ENCODE peak calls at places on chromosomes 4 and X, in six cellular contexts. T is uterus, Z is body of pancreas, M is RWPE1, V is fibroblast of the aortic adventitia, D is NB4. U is an unnamed sample.

GRCh38 chrX:115957862-115958490 is 212.6 kb upstream of the AGTR2 start:
- DNase-seq in D (peak), T (no peak), V (no peak), Z (no peak), M (no peak), U (no peak)

GRCh38 chrX:48854898-48855297 is 19.5 kb upstream of the PCSK1N start:
- DNase-seq in T (no peak), M (no peak), V (peak), D (peak), Z (no peak), U (peak)

GRCh38 chrX:71909956-71910355 is 689 bp upstream of the NHSL2 start:
- DNase-seq in D (no peak), T (peak), Z (no peak), M (no peak), V (peak), U (no peak)

GRCh38 chrX:118901991-118902390 is 72.4 kb upstream of the LONRF3 start:
- DNase-seq in V (no peak), Z (no peak), D (no peak), T (no peak), M (no peak), U (no peak)

GRCh38 chr4:101018836-101019235 is 328.5 kb downstream of the PPP3CA start:
- DNase-seq in Z (no peak), T (no peak), D (peak), V (no peak), M (no peak), U (no peak)

GRCh38 chrX:27660878-27661277 is 70.7 kb downstream of the DCAF8L2 start:
- DNase-seq in M (no peak), T (no peak), D (no peak), Z (no peak), V (no peak), U (no peak)

GRCh38 chrX:133215747-133216146 is 2.4 kb downstream of the TFDP3 start:
- DNase-seq in T (no peak), V (no peak), D (peak), M (peak), Z (peak), U (peak)

GRCh38 chr4:150082241-150082640 is 4.0 kb downstream of the DCLK2 start:
- DNase-seq in D (no peak), Z (no peak), V (no peak), M (no peak), T (no peak), U (no peak)

GRCh38 chr4:179467890-179468289 is 2025.7 kb upstream of the AGA start:
- DNase-seq in D (no peak), M (no peak), Z (no peak), T (no peak), V (no peak), U (no peak)

GRCh38 chr4:134200811-134201215 is 776 bp downstream of the PABPC4L start:
- DNase-seq in D (no peak), M (no peak), V (no peak), T (no peak), Z (no peak), U (no peak)

GRCh38 chr4:118190903-118191302 is 156.6 kb downstream of the NDST3 start:
- DNase-seq in T (no peak), Z (no peak), M (no peak), V (no peak), D (no peak), U (no peak)

GRCh38 chrX:20623448-20623847 is 356.7 kb upstream of the RPS6KA3 start:
- DNase-seq in V (no peak), Z (no peak), D (no peak), M (no peak), T (no peak), U (no peak)

GRCh38 chr4:186072516-186072915 is 3.6 kb downstream of the TLR3 start:
- DNase-seq in V (no peak), Z (no peak), M (no peak), D (no peak), T (no peak), U (no peak)

GRCh38 chr4:186061919-186062318 is 7.0 kb upstream of the TLR3 start:
- DNase-seq in D (no peak), M (no peak), T (no peak), Z (no peak), V (no peak), U (no peak)

GRCh38 chr4:186069734-186070133 is 778 bp downstream of the TLR3 start:
- DNase-seq in T (no peak), Z (no peak), D (no peak), M (no peak), V (no peak), U (no peak)

GRCh38 chr4:186068581-186069402 is at the start of gene TLR3:
- DNase-seq in V (peak), D (peak), Z (peak), T (no peak), M (peak), U (no peak)

DNA sequence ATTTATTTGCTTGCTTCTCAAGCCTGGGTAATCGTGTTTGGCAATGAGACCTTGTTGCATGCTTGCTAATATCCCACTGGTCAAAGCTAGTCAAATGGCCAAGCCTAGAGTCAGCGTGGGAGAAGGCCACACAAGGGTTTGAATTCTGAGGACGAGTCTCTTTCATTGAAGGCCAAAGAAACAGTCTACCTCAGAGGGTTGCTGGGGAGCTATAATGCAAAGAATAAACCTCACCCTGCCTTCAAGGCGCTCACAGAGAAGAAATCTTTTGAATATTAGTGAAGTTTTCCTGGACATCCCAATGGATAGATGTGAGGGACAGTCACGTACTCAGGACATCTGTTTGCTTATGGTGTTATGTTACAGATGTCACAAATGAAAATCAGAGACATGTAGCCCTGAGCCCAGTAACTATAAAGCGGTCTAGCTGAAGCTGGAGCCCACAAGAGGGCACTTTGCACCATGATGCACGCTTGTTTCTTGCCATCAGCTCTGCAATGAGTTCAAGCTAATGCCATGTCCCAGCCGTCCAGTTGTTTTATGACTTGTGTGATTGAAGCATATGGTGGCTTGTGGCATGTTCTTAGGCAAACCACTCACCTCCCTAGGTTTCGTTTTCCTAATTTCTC is 1.1 kb upstream of the TLR3 start:
- DNase-seq in T (peak), M (no peak), Z (peak), D (peak), V (peak), U (peak)
- TF ChIP-seq CTCF in T (peak), M (no peak), Z (peak), D (peak), V (peak), U (no peak)

GRCh38 chr4:148704291-148704690 is 262.1 kb upstream of the NR3C2 start:
- DNase-seq in Z (no peak), M (no peak), D (no peak), T (no peak), V (no peak), U (no peak)
- TF ChIP-seq CTCF in Z (no peak), M (no peak), D (no peak), T (no peak), V (no peak), U (no peak)

GRCh38 chr4:48944252-48944651 is 37.7 kb upstream of the OCIAD2 start:
- DNase-seq in Z (no peak), V (no peak), M (peak), D (no peak), T (no peak), U (peak)

GRCh38 chr4:48945981-48946380 is 39.4 kb upstream of the OCIAD2 start:
- DNase-seq in V (no peak), M (no peak), Z (no peak), T (no peak), D (no peak), U (no peak)

GRCh38 chr4:48939785-48940184 is 33.2 kb upstream of the OCIAD2 start:
- DNase-seq in D (no peak), Z (peak), M (peak), V (peak), T (no peak), U (peak)

GRCh38 chr4:48944659-48945290 is 38.2 kb upstream of the OCIAD2 start:
- DNase-seq in D (peak), T (no peak), Z (peak), M (peak), V (no peak), U (peak)

DNA sequence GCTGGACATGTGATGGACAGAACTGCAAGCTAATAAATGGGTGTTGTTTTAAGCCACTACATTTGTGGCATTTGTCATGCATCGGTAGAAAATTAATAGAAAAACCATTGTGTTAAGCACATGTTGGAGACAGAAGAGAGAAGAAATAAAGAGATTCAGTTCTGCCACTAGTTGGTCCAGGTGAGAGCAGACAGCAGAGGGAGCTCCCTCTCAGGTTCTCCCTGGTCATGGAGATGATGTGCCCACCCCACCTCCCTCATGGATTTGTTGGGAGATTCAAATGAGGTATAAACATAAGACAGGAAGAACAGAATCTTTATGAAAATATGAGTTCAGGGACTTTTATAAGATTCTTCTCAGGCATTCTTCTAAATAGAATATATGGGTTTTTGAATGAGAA is 36.8 kb upstream of the OCIAD2 start:
- DNase-seq in D (no peak), M (peak), Z (no peak), V (no peak), T (no peak), U (peak)
- TF ChIP-seq CTCF in D (peak), M (no peak), Z (no peak), V (no peak), T (no peak), U (peak)

GRCh38 chrX:30637874-30638793 is 15.1 kb upstream of the GK start:
- DNase-seq in M (no peak), T (no peak), Z (peak), D (peak), V (no peak), U (no peak)

DNA sequence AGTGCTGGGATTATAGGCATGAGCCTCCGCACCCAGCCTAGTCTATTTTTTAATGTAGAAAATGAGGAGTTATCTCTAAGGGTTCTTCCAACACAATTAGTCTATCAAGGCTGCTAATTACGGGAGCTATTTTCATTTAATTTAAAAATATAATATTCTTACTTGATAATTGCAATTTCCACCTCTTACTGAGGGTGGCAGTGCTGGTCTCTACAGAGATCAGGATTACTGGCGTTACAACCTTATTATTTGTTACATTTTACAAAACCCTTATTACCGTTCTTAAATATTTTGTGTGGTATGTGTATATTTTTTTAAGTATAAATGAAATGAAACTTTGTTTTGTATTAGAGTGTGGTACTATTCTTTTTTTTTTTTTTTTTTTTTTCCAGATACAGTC is 17.6 kb upstream of the GK start:
- DNase-seq in D (peak), T (no peak), V (peak), M (no peak), Z (no peak), U (peak)
- TF ChIP-seq CTCF in D (peak), T (no peak), V (peak), M (no peak), Z (peak), U (no peak)

GRCh38 chr4:2651546-2651945 is 104.6 kb downstream of the TNIP2 start:
- DNase-seq in Z (no peak), M (no peak), D (no peak), V (no peak), T (no peak), U (no peak)
- TF ChIP-seq CTCF in Z (no peak), M (no peak), D (no peak), V (no peak), T (no peak), U (no peak)

DNA sequence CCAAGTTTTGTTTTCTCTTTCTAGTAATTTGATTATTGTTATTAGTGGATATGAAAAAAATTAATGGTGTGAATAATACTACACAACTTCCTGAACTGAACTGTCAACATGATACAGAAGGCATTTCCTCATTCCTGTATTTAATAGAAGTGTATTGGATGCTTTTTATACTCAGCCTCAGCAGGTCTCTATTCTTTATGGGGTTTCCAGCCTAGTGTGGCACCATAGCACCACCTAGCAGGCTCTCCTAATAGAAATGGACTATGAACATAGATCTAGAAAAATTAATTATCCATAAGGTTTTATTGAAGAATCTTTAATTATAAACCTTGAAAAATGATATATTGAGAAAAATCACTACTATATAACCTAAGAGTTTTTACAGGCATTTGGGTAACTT is 52.4 kb downstream of the GLRB start:
- DNase-seq in M (peak), T (no peak), V (peak), Z (peak), D (no peak), U (peak)
- TF ChIP-seq CTCF in M (peak), T (no peak), V (peak), Z (peak), D (no peak), U (no peak)

GRCh38 chr4:148270600-148270999 is 171.6 kb downstream of the NR3C2 start:
- DNase-seq in D (no peak), M (peak), Z (no peak), V (no peak), T (no peak), U (no peak)

GRCh38 chr4:148271166-148271565 is 171.0 kb downstream of the NR3C2 start:
- DNase-seq in M (no peak), D (no peak), V (no peak), Z (no peak), T (no peak), U (no peak)

GRCh38 chr4:148273501-148273986 is 168.7 kb downstream of the NR3C2 start:
- DNase-seq in T (no peak), V (no peak), Z (peak), D (no peak), M (no peak), U (no peak)

GRCh38 chr4:148265627-148266026 is 176.6 kb downstream of the NR3C2 start:
- DNase-seq in V (no peak), Z (no peak), D (no peak), T (no peak), M (no peak), U (no peak)

GRCh38 chr4:148268835-148269234 is 173.4 kb downstream of the NR3C2 start:
- DNase-seq in V (no peak), M (no peak), T (no peak), Z (no peak), D (no peak), U (no peak)
- TF ChIP-seq CTCF in V (no peak), M (no peak), T (no peak), Z (no peak), D (no peak), U (no peak)

DNA sequence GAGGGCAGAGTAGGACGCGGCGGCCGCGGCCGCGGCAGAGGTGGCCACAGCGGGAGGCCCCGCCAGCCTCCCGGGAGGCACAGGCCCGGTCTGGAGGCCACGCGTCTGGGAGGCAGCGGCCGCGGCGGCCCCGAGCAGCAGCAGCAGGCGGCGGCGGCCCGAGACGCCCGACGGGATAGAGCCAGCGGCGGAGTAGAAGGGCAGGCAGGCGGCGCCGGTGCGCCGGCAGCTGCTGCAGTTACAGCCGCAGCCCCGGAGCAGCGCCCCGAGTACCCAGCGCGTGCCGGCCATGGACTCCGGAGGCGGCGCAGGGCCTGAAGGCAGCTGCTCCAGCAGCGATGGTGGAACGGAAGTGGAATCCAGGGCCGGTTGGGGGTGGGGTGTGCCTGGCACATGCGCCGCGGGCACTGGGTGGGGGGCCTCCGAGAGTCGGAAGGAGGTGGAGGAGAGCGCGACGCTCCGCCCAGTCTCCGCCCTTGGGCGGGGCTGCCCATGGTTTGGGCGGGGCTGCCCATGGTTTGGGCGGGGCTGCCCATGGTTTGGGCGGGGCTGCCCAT is at the start of gene GRSF1:
- DNase-seq in Z (peak), V (peak), D (peak), M (peak), T (peak), U (peak)
- TF ChIP-seq CTCF in Z (no peak), V (no peak), D (no peak), M (no peak), T (no peak), U (no peak)

U was measured in Calu3.